ENCODE peak calls at places on chromosomes 2 and 18, in four cellular contexts. G is MM.1S, Z is progenitor cell of endocrine pancreas, H is HFFc6. E is an unnamed sample.

GRCh38 chr2:39213015-39213414 is 30.8 kb downstream of the CDKL4 start:
- DNase-seq in G (no peak), Z (no peak), H (no peak), E (no peak)

GRCh38 chr18:52326001-52326400 is 14.0 kb upstream of the DCC start:
- DNase-seq in H (no peak), G (no peak), Z (no peak), E (no peak)

GRCh38 chr2:25197336-25198208 is 29.2 kb upstream of the POMC start:
- DNase-seq in G (no peak), Z (no peak), H (peak), E (no peak)

GRCh38 chr2:232489516-232490220 is 2.0 kb upstream of the ECEL1 start:
- DNase-seq in Z (no peak), G (no peak), H (no peak), E (peak)

GRCh38 chr18:57352761-57353136 is 392 bp downstream of the ST8SIA3 start:
- DNase-seq in H (no peak), Z (peak), G (no peak), E (no peak)

GRCh38 chr2:24969784-24970183 is 2.0 kb downstream of the DNAJC27 start:
- DNase-seq in Z (no peak), G (no peak), H (no peak), E (no peak)

GRCh38 chr2:42238644-42239288 is 69.6 kb downstream of the EML4 start:
- DNase-seq in G (peak), Z (no peak), H (peak), E (no peak)

GRCh38 chr2:229059331-229060033 is 211.6 kb downstream of the PID1 start:
- DNase-seq in H (no peak), G (no peak), Z (no peak), E (no peak)

GRCh38 chr2:20432714-20433113 is 14.2 kb upstream of the RHOB start:
- DNase-seq in H (no peak), G (no peak), Z (no peak), E (no peak)

GRCh38 chr2:126863336-126864015 is 35.2 kb upstream of the TEX51 start:
- DNase-seq in Z (no peak), H (no peak), G (no peak), E (peak)

GRCh38 chr2:11749646-11750349 is 3.4 kb downstream of the LPIN1 start:
- DNase-seq in H (no peak), G (peak), Z (no peak), E (no peak)

GRCh38 chr2:241035818-241036396 is 37.5 kb downstream of the SNED1 start:
- DNase-seq in H (no peak), G (no peak), Z (no peak), E (no peak)

GRCh38 chr2:179726461-179727180 is 134.8 kb downstream of the ZNF385B start:
- DNase-seq in H (peak), Z (no peak), G (no peak), E (no peak)

GRCh38 chr2:240904216-240905175 is 1.6 kb upstream of the CROCC2 start:
- DNase-seq in Z (no peak), H (no peak), G (no peak), E (no peak)

GRCh38 chr2:118969734-118970395 is 27.9 kb downstream of the MARCO start:
- DNase-seq in G (no peak), Z (no peak), H (no peak), E (peak)

GRCh38 chr2:1795261-1795828 is 51.0 kb upstream of the PXDN start:
- DNase-seq in G (no peak), H (no peak), Z (no peak), E (no peak)

GRCh38 chr2:162123806-162124758 is 28.0 kb downstream of the GCG start:
- DNase-seq in G (peak), Z (no peak), H (peak), E (no peak)

GRCh38 chr2:80293026-80293425 is 11.5 kb downstream of the LRRTM1 start:
- DNase-seq in G (no peak), H (no peak), Z (no peak), E (no peak)

GRCh38 chr2:239831272-239831731 is 193.8 kb downstream of the NDUFA10 start:
- DNase-seq in H (no peak), G (no peak), Z (peak), E (peak)

GRCh38 chr2:180695570-180695969 is 284.8 kb upstream of the UBE2E3 start:
- DNase-seq in Z (no peak), H (no peak), G (no peak), E (no peak)

GRCh38 chr2:111135910-111136297 is 15.2 kb downstream of the BCL2L11 start:
- DNase-seq in H (no peak), G (no peak), Z (no peak), E (no peak)

GRCh38 chr2:145161656-145162055 is 641.7 kb upstream of the ZEB2 start:
- DNase-seq in Z (no peak), G (no peak), H (no peak), E (no peak)

DNA sequence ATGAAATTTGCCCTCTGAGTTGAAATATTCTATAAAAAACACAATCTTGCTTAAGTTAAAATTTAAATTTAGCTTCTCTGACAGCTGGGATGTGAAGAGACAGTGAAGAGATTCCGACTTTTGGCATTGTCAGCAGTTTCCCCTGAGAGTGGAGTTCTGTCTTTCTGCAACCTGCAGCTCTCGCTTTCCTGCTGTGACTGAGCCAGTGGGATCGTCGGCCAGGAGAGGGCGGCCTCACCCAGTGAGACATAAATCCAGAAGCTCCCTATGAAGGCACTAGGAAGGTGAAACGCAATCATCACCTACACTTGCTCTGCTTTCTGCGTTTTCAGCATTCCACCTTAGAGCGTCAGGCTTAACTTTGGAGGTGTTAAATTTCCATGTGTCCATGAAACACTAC is 75.4 kb upstream of the HNMT start:
- DNase-seq in Z (peak), H (no peak), G (peak), E (no peak)
- TF ChIP-seq CTCF in Z (peak), H (peak), G (peak), E (peak)

DNA sequence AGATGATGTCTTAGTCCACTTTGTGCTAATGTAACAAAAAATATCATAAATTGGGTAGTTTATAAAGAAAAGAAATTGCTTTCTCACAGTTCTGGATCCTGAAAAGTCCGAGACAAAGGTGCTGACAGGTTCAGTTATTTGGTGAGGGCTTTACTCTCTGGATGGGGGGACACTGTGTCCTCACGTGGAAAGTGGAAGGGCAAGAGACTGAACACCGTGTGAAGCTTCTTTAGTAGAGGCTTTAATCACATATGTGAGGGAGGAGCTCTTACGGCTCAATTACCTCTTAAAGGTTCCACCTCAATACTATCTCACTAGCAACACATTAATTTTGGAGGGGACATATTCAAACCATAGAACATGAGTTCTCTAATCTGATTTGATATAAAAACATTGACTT is 204.3 kb downstream of the FSIP2 start:
- DNase-seq in Z (no peak), H (no peak), G (no peak), E (no peak)
- TF ChIP-seq CTCF in Z (no peak), H (no peak), G (no peak), E (no peak)

GRCh38 chr18:5853253-5853652 is 42.1 kb downstream of the TMEM200C start:
- DNase-seq in G (no peak), H (no peak), Z (no peak), E (no peak)

GRCh38 chr18:5851998-5852397 is 43.3 kb downstream of the TMEM200C start:
- DNase-seq in Z (no peak), H (no peak), G (no peak), E (no peak)
- TF ChIP-seq CTCF in Z (peak), H (peak), G (peak), E (peak)

DNA sequence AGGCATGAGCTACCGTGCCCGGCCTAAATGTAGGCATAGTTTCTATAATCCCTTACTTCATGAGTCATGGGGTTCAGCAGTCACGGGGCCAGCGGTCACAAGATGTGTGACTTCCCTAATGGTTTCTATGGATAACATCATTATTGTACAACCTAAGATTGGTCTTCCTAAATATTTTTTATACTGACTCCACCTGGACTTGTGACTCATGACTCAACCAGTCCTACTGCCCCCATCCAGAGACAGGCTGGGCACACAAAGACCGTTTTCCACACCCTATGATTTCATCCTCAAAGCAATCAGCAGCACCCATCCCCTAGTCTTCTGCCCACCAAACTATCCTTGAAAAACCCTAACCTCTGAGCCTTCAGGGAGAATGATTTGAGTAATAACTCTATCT is 15.9 kb downstream of the FAM210A start:
- DNase-seq in Z (no peak), H (peak), G (no peak), E (no peak)
- TF ChIP-seq CTCF in Z (no peak), H (no peak), G (no peak), E (no peak)